ENCODE peak calls at places on chromosomes 3 and 15, in six cellular contexts. M is HCT116, D is A549, T is endothelial cell of umbilical vein, V is SK-N-SH, Q is NB4. F is an unnamed sample.

GRCh38 chr15:79094611-79095021 is 4.0 kb upstream of the RASGRF1 start:
- DNase-seq in M (no peak), D (no peak), T (no peak), V (no peak), Q (no peak), F (peak)

GRCh38 chr15:46815765-46816164 is 901.5 kb upstream of the SEMA6D start:
- DNase-seq in M (no peak), D (no peak), T (no peak), V (peak), Q (no peak), F (no peak)

GRCh38 chr3:186287723-186288122 is 74.3 kb downstream of the DGKG start:
- DNase-seq in M (no peak), D (no peak), T (no peak), V (no peak), Q (no peak), F (no peak)

GRCh38 chr3:105823149-105823866 is 45.5 kb downstream of the CBLB start:
- DNase-seq in M (peak), D (peak), T (peak), V (no peak), Q (no peak), F (no peak)

GRCh38 chr15:41480396-41481140 is 13.1 kb upstream of the ITPKA start:
- DNase-seq in M (no peak), D (no peak), T (no peak), V (no peak), Q (no peak), F (no peak)

GRCh38 chr3:185824051-185824466 is 783 bp downstream of the IGF2BP2 start:
- DNase-seq in M (no peak), D (no peak), T (peak), V (peak), Q (peak), F (peak)

GRCh38 chr3:105837143-105837740 is 31.6 kb downstream of the CBLB start:
- DNase-seq in M (no peak), D (no peak), T (no peak), V (no peak), Q (no peak), F (no peak)

GRCh38 chr3:177565981-177566380 is 368.7 kb upstream of the TBL1XR1 start:
- DNase-seq in M (no peak), D (no peak), T (no peak), V (no peak), Q (no peak), F (no peak)

GRCh38 chr15:78035319-78035718 is 42.2 kb downstream of the TBC1D2B start:
- DNase-seq in M (no peak), D (no peak), T (peak), V (no peak), Q (peak), F (no peak)

GRCh38 chr3:38139652-38140051 is 1.2 kb downstream of the MYD88 start:
- DNase-seq in M (no peak), D (no peak), T (no peak), V (no peak), Q (no peak), F (no peak)

GRCh38 chr3:71784201-71784913 is 591 bp downstream of the PROK2 start:
- DNase-seq in M (no peak), D (no peak), T (no peak), V (no peak), Q (peak), F (no peak)

GRCh38 chr3:172560026-172560425 is 36.8 kb upstream of the TNFSF10 start:
- DNase-seq in M (no peak), D (no peak), T (no peak), V (no peak), Q (no peak), F (no peak)

GRCh38 chr3:143601738-143602480 is 246.4 kb downstream of the SLC9A9 start:
- DNase-seq in M (no peak), D (no peak), T (peak), V (no peak), Q (no peak), F (no peak)

GRCh38 chr15:31504462-31504839 is 177.8 kb downstream of the KLF13 start:
- DNase-seq in M (no peak), D (no peak), T (no peak), V (no peak), Q (no peak), F (no peak)

GRCh38 chr15:31513178-31513577 is 186.5 kb downstream of the KLF13 start:
- DNase-seq in M (no peak), D (no peak), T (no peak), V (no peak), Q (no peak), F (no peak)

GRCh38 chr15:31508656-31509055 is 182.0 kb downstream of the KLF13 start:
- DNase-seq in M (no peak), D (no peak), T (no peak), V (no peak), Q (no peak), F (no peak)

GRCh38 chr15:31511707-31512310 is 185.2 kb downstream of the KLF13 start:
- DNase-seq in M (no peak), D (no peak), T (peak), V (no peak), Q (no peak), F (no peak)

GRCh38 chr15:31510003-31510402 is 183.4 kb downstream of the KLF13 start:
- DNase-seq in M (no peak), D (no peak), T (peak), V (no peak), Q (no peak), F (no peak)
- TF ChIP-seq MAX in M (no peak), D (no peak), T (no peak), V (no peak), Q (no peak), F (no peak)

GRCh38 chr3:63655519-63655918 is 3.0 kb downstream of the SNTN start:
- DNase-seq in M (no peak), D (no peak), T (no peak), V (no peak), Q (no peak), F (no peak)
- TF ChIP-seq MAX in M (no peak), D (no peak), T (no peak), V (no peak), Q (no peak), F (no peak)

GRCh38 chr3:81550415-81550814 is 211.0 kb downstream of the GBE1 start:
- DNase-seq in M (no peak), D (no peak), T (no peak), V (no peak), Q (no peak), F (no peak)

GRCh38 chr3:81558106-81558505 is 203.3 kb downstream of the GBE1 start:
- DNase-seq in M (no peak), D (no peak), T (no peak), V (no peak), Q (no peak), F (no peak)

GRCh38 chr3:81554805-81555204 is 206.6 kb downstream of the GBE1 start:
- DNase-seq in M (no peak), D (no peak), T (peak), V (no peak), Q (no peak), F (no peak)

GRCh38 chr3:81549831-81550230 is 211.6 kb downstream of the GBE1 start:
- DNase-seq in M (no peak), D (no peak), T (no peak), V (no peak), Q (no peak), F (no peak)

DNA sequence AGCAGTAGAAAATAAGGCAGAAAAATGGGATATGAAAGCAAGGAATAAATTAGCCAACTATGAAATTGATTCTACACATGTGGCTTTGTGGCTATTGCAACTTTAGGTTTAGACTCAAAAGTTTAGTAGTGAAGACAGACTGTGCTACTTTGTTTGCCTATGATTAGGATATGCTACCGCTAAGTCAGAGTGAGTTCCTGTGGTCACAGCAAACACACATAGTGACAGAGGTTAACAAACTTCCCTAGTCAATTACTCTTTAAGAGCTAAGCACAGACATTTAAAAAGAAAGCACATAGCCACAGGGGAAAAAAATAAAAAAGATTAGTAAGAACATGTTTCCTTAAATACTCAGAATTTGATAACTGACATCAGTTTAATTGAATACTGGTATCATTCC is 207.1 kb downstream of the GBE1 start:
- DNase-seq in M (no peak), D (no peak), T (peak), V (no peak), Q (peak), F (no peak)
- TF ChIP-seq MAX in M (no peak), D (no peak), T (no peak), V (no peak), Q (no peak), F (no peak)

DNA sequence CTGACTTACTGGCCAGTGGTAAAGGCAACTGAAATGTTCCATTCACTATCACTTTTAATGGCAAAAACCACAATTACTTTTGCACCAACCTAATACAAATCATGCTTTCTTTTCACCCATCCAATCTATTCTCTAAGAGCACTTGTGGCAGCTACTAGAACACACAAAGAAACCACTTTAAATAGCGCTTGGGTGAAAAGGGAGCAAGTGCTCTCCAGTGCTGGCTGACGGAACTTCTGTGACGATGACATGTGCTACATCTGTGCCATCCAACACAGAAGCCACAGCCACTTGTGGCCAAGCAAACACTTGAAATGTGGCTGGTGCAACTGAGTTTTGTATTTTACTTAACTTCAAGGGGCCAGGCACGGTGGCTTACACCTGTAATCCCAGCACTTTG is 18.9 kb downstream of the SH3BP5 start:
- DNase-seq in M (no peak), D (no peak), T (no peak), V (no peak), Q (no peak), F (no peak)
- TF ChIP-seq MAX in M (no peak), D (no peak), T (no peak), V (no peak), Q (no peak), F (no peak)

GRCh38 chr3:195015021-195015420 is 255.9 kb downstream of the XXYLT1 start:
- DNase-seq in M (no peak), D (no peak), T (peak), V (no peak), Q (no peak), F (no peak)
- TF ChIP-seq MAX in M (no peak), D (no peak), T (no peak), V (no peak), Q (no peak), F (no peak)

F was measured in WTC11.